ENCODE peak calls at places on chromosome 22, in six cellular contexts. P is IMR-90, G is breast epithelium, Y is Peyer's patch, A is A549, K is adrenal gland. X is an unnamed sample.

GRCh38 chr22:46356496-46357185 is 21.1 kb downstream of the TRMU start:
- DNase-seq in P (no peak), G (no peak), Y (peak; percentile 46), A (no peak), K (no peak), X (no peak)

GRCh38 chr22:20583471-20583922 is 76.1 kb downstream of the MED15 start:
- DNase-seq in P (no peak), G (no peak), Y (peak; percentile 40), A (peak; percentile 20), K (peak; percentile 35), X (no peak)

GRCh38 chr22:46935506-46936377 is 173.3 kb downstream of the TBC1D22A start:
- DNase-seq in P (no peak), G (no peak), Y (peak; percentile 90), A (no peak), K (peak; percentile 19), X (no peak)

GRCh38 chr22:35046744-35047462 is 19.1 kb upstream of the ISX start:
- DNase-seq in P (no peak), G (no peak), Y (no peak), A (no peak), K (no peak), X (no peak)

GRCh38 chr22:37166675-37167066 is 17.0 kb upstream of the IL2RB start:
- DNase-seq in P (peak; percentile 65), G (peak; percentile 66), Y (peak; percentile 89), A (peak; percentile 84), K (peak; percentile 89), X (no peak)

GRCh38 chr22:38719196-38719595 is 13.5 kb downstream of the GTPBP1 start:
- DNase-seq in P (no peak), G (no peak), Y (no peak), A (no peak), K (no peak), X (no peak)

GRCh38 chr22:20023214-20023613 is 2.3 kb downstream of the TANGO2 start:
- DNase-seq in P (no peak), G (no peak), Y (no peak), A (no peak), K (no peak), X (no peak)

GRCh38 chr22:39471421-39472141 is 14.8 kb downstream of the MGAT3 start:
- DNase-seq in P (peak; percentile 51), G (no peak), Y (peak; percentile 69), A (no peak), K (no peak), X (no peak)

GRCh38 chr22:25452116-25452700 is 112.3 kb upstream of the GRK3 start:
- DNase-seq in P (peak; percentile 37), G (no peak), Y (no peak), A (no peak), K (no peak), X (no peak)

GRCh38 chr22:48258841-48259240 is 1496.4 kb downstream of the TBC1D22A start:
- DNase-seq in P (no peak), G (no peak), Y (no peak), A (no peak), K (no peak), X (no peak)

GRCh38 chr22:20238567-20239062 is 29.5 kb downstream of the RTN4R start:
- DNase-seq in P (no peak), G (no peak), Y (peak; percentile 70), A (peak; percentile 48), K (no peak), X (no peak)

GRCh38 chr22:20324139-20324516 is 4.3 kb upstream of the DGCR6L start:
- DNase-seq in P (no peak), G (no peak), Y (peak; percentile 5), A (no peak), K (no peak), X (no peak)

GRCh38 chr22:31343235-31344191 is 2.6 kb downstream of the PATZ1 start:
- DNase-seq in P (peak; percentile 26), G (peak; percentile 87), Y (peak; percentile 72), A (no peak), K (peak; percentile 27), X (no peak)
- TF ChIP-seq POLR2A in P (no peak), G (no peak), Y (no peak), A (no peak), K (no peak), X (no peak)

GRCh38 chr22:29892757-29893156 is 9.8 kb downstream of the MTMR3 start:
- DNase-seq in P (no peak), G (no peak), Y (no peak), A (no peak), K (no peak), X (no peak)
- H3K27ac ChIP-seq in P (no peak overlapping the region), G (no peak overlapping the region), Y (no peak overlapping the region), A (no peak overlapping the region), K (no peak overlapping the region), X (no peak overlapping the region)

DNA sequence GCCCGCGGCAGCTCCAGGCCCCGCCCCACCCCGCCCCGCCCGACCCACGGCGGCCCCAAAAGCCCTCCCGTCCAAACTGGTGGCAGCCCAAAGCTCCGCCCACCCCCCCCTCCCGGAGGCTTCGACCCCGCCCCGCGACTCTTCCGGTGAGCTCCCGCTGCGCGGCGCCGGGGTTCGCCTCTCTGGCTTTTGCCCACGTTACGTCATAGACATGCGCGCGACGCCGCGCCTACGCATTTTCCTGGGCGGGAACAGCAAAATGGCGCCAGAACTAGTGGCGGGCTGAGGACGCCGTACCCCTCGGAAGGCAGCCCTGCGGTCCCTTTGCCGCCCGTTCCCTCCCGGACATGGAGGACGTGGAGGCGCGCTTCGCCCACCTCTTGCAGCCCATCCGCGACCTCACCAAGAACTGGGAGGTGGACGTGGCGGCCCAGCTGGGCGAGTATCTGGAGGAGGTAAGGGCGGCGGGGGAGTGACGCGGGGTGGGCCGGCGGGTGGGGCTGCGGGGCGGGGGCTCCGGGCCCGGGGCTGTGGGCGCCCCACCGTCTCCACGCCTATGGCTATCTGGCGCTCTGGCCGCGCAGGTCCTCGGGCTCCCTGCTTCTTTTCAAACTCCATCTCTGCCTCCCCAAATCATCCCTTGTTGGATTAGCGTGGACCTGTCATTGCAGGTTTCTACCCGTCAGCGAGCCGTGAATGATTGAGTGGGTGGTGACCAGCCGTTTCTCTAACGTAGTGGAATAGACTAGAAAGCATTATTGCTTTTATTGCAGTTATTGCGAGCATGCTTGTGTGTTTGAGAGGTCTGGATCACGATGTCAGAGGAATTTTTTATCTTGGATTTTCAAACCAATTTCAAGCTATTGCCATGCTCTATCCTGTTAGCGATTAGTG is at the start of gene NCAPH2:
- DNase-seq in P (peak; percentile 95), G (peak; percentile 92), Y (no peak), A (peak; percentile 94), K (peak; percentile 95), X (no peak)
- TF ChIP-seq POLR2A in P (peak; percentile 57), G (peak; percentile 32), Y (peak; percentile 62), A (peak; percentile 61), K (peak; percentile 81), X (peak; percentile 82)

DNA sequence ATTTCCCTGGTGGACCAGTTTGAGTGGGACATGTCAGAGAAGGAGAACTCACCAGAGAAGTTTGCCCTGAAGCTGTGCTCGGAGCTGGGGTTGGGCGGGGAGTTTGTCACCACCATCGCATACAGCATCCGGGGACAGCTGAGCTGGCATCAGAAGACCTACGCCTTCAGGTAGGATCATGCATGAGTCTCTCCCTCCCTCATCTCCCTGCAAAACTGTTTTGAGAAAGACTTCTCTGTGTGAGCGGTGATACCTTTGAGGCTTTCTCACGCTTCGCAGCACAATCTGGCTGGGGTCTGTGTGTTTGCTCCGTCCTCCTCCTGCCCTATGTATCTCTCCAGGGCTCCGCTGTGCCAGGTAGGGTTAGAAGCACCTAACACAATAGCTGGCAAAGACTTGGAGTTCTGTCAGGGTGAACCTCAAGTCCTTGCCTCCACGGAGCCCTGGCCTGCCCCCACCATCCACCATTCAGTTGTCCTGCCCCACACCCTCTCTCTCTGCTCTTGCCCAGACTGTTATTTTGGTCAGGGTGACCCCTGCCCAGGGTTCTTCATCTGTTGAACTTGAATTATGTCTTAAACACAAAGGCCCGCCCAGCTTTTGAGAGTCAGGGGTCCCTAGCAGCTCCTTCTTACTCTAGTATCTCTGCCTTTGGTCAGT is 13.4 kb downstream of the DERL3 start:
- DNase-seq in P (no peak), G (no peak), Y (peak; percentile 31), A (no peak), K (no peak), X (no peak)
- H3K27ac ChIP-seq in P (peak overlapping the region; percentile 81), G (peak overlapping the region; percentile 50), Y (no peak overlapping the region), A (peak overlapping the region; percentile 37), K (no peak overlapping the region), X (no peak overlapping the region)

GRCh38 chr22:29674121-29674520 is 45.7 kb upstream of the CABP7 start:
- DNase-seq in P (no peak), G (no peak), Y (no peak), A (no peak), K (no peak), X (no peak)
- TF ChIP-seq POLR2A in P (no peak), G (no peak), Y (no peak), A (no peak), K (no peak), X (no peak)

DNA sequence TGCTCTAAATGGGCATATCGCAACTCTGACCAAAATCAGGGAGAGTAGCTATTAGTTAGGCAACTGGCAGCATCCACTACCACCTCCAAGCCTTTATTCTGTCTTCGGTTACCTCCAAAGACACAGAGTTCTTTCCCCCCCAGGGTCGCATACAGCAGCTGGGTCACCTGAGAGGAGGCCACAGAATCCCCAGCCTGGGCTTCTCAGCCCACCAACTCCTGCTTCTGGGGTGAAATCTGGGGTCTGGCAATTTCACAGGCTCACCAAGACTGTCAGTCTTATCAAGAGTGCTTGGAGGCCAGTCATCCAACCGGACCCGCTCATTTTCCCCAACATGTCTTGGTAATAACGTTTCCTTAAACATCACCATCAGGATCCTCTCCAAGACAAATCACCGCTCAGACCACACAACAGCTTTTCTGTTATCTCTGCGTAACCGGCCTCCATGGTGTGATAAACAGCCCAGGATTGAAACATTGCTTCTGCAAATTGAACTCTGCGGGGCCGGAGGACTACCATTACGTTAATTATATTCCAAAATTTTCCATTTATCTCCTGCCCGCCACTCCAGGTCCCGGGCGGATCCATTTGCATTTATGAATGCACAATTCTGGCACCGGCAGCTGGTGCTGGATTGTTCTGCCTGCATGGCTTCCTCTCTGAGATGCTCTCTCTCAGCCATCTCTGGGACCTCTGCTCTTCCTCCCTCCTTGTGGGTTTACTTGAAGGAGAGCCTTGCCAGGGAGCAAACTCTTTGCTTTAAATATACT is 35.6 kb downstream of the RTL6 start:
- DNase-seq in P (no peak), G (no peak), Y (no peak), A (no peak), K (no peak), X (peak; percentile 47)
- H3K27ac ChIP-seq in P (no peak overlapping the region), G (no peak overlapping the region), Y (no peak overlapping the region), A (no peak overlapping the region), K (no peak overlapping the region), X (no peak overlapping the region)